ENCODE peak calls at places on chromosome 10, in four cellular contexts. One of them, this sample, is unnamed.
A peak's percentile ranks its signal among the peaks of the same experiment; 100 is the strongest.

GRCh38 chr10:51425431-51425830 is 274.0 kb downstream of the CSTF2T start:
- DNase-seq in H1: no peak
- DNase-seq in K562: no peak
- DNase-seq in HepG2: no peak
- DNase-seq in this sample: no peak

GRCh38 chr10:93462371-93462770 is 19.8 kb downstream of the MYOF start:
- DNase-seq in HepG2: no peak
- DNase-seq in K562: no peak
- DNase-seq in H1: no peak
- DNase-seq in this sample: no peak

GRCh38 chr10:124003070-124003419 is 90.4 kb downstream of the CHST15 start:
- DNase-seq in H1: no peak
- DNase-seq in HepG2: no peak
- DNase-seq in K562: no peak
- DNase-seq in this sample: no peak

GRCh38 chr10:60883187-60883586 is 60.8 kb downstream of the RHOBTB1 start:
- DNase-seq in H1: no peak
- DNase-seq in HepG2: peak; percentile 43
- DNase-seq in K562: peak; percentile 62
- DNase-seq in this sample: no peak

GRCh38 chr10:110825510-110825909 is 46.2 kb upstream of the PDCD4 start:
- DNase-seq in K562: no peak
- DNase-seq in HepG2: no peak
- DNase-seq in H1: no peak
- DNase-seq in this sample: no peak

GRCh38 chr10:17816208-17816607 is 7.1 kb downstream of the MRC1 start:
- DNase-seq in K562: no peak
- DNase-seq in HepG2: no peak
- DNase-seq in H1: no peak
- DNase-seq in this sample: no peak

GRCh38 chr10:34222359-34222758 is 592.7 kb downstream of the PARD3 start:
- DNase-seq in HepG2: no peak
- DNase-seq in K562: no peak
- DNase-seq in H1: no peak
- DNase-seq in this sample: no peak

GRCh38 chr10:27285093-27285492 is 44.5 kb upstream of the ACBD5 start:
- DNase-seq in K562: peak; percentile 19
- DNase-seq in HepG2: peak; percentile 6
- DNase-seq in H1: no peak
- DNase-seq in this sample: no peak

GRCh38 chr10:84375011-84375410 is 46.6 kb downstream of the CCSER2 start:
- DNase-seq in K562: peak; percentile 31
- DNase-seq in HepG2: peak; percentile 51
- DNase-seq in H1: no peak
- DNase-seq in this sample: peak; percentile 34

GRCh38 chr10:71483871-71484270 is 87.2 kb downstream of the CDH23 start:
- DNase-seq in K562: no peak
- DNase-seq in HepG2: no peak
- DNase-seq in H1: no peak
- DNase-seq in this sample: no peak
- TF ChIP-seq KDM1A in K562: no peak
- TF ChIP-seq KDM1A in HepG2: no peak
- TF ChIP-seq KDM1A in H1: no peak
- TF ChIP-seq KDM1A in this sample: no peak

GRCh38 chr10:43100366-43100765 is 23.5 kb downstream of the RET start:
- DNase-seq in K562: no peak
- DNase-seq in HepG2: no peak
- DNase-seq in H1: no peak
- DNase-seq in this sample: no peak

GRCh38 chr10:43094091-43094484 is 17.2 kb downstream of the RET start:
- DNase-seq in K562: no peak
- DNase-seq in H1: no peak
- DNase-seq in HepG2: no peak
- DNase-seq in this sample: no peak

GRCh38 chr10:43105119-43105792 is 28.4 kb downstream of the RET start:
- DNase-seq in HepG2: peak; percentile 36
- DNase-seq in H1: peak; percentile 75
- DNase-seq in K562: peak; percentile 89
- DNase-seq in this sample: no peak

GRCh38 chr10:43102063-43102828 is 25.4 kb downstream of the RET start:
- DNase-seq in H1: no peak
- DNase-seq in HepG2: no peak
- DNase-seq in K562: no peak
- DNase-seq in this sample: no peak

GRCh38 chr10:43099928-43100327 is 23.1 kb downstream of the RET start:
- DNase-seq in H1: no peak
- DNase-seq in K562: no peak
- DNase-seq in HepG2: no peak
- DNase-seq in this sample: no peak
- TF ChIP-seq ZNF274 in H1: no peak
- TF ChIP-seq ZNF274 in K562: no peak
- TF ChIP-seq ZNF274 in HepG2: no peak
- TF ChIP-seq ZNF274 in this sample: no peak

DNA sequence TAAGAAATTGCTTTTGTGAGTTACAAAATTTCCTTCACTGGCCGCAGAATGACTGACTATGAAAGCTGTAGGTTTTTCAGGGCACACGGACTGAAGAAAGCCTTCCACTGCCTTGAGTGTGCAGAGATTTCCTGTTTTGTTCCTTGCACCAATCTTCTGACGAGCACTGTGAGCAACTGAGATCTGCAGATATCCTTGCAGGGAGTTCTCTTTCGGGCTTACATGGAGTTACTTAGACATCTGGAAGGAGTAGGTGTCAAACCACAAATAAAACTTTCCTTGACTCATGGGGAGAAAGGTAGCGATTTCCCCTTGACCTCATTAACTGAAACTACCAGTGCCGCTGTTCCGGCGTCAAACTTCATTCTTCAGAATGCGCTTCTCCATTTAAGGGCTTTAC is 1175.2 kb downstream of the GATA3 start:
- DNase-seq in HepG2: no peak
- DNase-seq in H1: no peak
- DNase-seq in K562: no peak
- DNase-seq in this sample: no peak
- TF ChIP-seq KDM1A in HepG2: no peak
- TF ChIP-seq KDM1A in H1: no peak
- TF ChIP-seq KDM1A in K562: no peak
- TF ChIP-seq KDM1A in this sample: no peak

DNA sequence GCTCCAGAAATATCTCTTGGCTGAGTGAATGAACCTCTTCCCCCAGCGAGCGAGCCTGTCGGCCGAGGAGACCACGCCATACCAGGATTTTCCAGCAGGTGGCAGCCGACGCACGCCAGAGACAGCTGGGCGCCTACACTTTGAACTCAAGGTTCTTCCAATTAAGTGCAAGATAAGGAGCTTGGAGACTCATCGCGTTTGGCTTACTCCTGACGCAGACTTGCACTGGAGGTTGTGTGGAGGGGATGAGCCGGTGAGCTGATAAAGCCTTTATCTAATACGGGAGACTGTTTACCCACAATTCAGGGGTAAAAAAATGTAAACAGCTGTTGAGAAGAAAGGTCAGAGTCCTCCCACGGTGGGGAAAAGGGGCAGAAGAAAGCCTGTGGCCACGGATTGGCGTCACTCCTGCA is 45.9 kb upstream of the EMX2 start:
- DNase-seq in K562: peak; percentile 67
- DNase-seq in H1: peak; percentile 63
- DNase-seq in HepG2: peak; percentile 60
- DNase-seq in this sample: no peak
- TF ChIP-seq ZNF274 in K562: no peak
- TF ChIP-seq ZNF274 in H1: no peak
- TF ChIP-seq ZNF274 in HepG2: no peak
- TF ChIP-seq ZNF274 in this sample: no peak

GRCh38 chr10:119737827-119738226 is 12.0 kb downstream of the INPP5F start:
- DNase-seq in HepG2: no peak
- DNase-seq in H1: no peak
- DNase-seq in K562: peak; percentile 34
- DNase-seq in this sample: no peak
- TF ChIP-seq KDM1A in HepG2: no peak
- TF ChIP-seq KDM1A in H1: no peak
- TF ChIP-seq KDM1A in K562: no peak
- TF ChIP-seq KDM1A in this sample: no peak

GRCh38 chr10:5041471-5042023 is 37.9 kb upstream of the AKR1C2 start:
- DNase-seq in HepG2: peak; percentile 74
- DNase-seq in K562: no peak
- DNase-seq in H1: no peak
- DNase-seq in this sample: no peak
- TF ChIP-seq ZNF274 in HepG2: no peak
- TF ChIP-seq ZNF274 in K562: no peak
- TF ChIP-seq ZNF274 in H1: no peak
- TF ChIP-seq ZNF274 in this sample: no peak

DNA sequence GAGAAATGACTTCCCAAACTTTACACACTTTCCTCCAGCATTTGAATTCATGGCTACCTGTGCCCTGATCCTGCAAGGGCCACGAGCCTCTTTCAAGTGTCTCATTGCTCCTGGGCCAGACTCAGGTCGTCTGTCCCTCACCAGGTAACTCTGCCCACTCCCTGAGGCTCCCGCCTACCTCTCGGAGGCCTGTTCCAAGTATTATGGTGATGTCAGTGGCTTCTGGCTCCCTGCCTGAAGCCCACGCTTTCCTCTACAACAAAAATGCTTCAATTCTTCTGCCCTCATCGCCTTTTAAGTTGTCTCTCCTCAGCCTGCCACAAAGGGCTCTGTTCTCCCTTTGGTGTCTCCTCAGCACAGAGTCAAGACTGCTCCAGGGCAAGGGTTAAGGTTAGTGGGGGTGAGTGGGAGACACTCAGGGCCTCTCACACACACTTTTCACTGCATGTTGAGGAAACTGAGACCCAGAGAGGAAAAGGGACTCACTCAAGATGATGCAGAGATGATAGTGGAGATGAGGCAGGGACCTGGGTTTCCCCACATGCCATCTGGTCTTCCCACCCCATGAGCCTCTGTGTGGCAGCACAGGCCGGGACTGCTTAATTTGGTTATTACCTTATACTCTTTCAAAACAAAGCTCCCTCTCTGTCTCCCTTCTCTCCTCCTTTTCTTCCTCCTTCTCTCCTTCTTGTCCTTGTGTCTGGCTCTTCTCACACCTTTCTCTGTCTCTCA is 28.3 kb upstream of the EGR2 start:
- DNase-seq in K562: no peak
- DNase-seq in HepG2: no peak
- DNase-seq in H1: no peak
- DNase-seq in this sample: no peak
- TF ChIP-seq KDM1A in K562: no peak
- TF ChIP-seq KDM1A in HepG2: no peak
- TF ChIP-seq KDM1A in H1: no peak
- TF ChIP-seq KDM1A in this sample: no peak

GRCh38 chr10:116849271-116850057 is at the start of gene ENO4:
- DNase-seq in HepG2: peak; percentile 58
- DNase-seq in K562: no peak
- DNase-seq in H1: peak; percentile 75
- DNase-seq in this sample: peak; percentile 39

GRCh38 chr10:116848912-116849270 is 408 bp upstream of the ENO4 start:
- DNase-seq in H1: no peak
- DNase-seq in HepG2: no peak
- DNase-seq in K562: no peak
- DNase-seq in this sample: no peak

GRCh38 chr10:116850058-116850611 is 836 bp downstream of the ENO4 start:
- DNase-seq in K562: no peak
- DNase-seq in H1: no peak
- DNase-seq in HepG2: no peak
- DNase-seq in this sample: no peak

GRCh38 chr10:116845823-116846222 is 3.5 kb upstream of the ENO4 start:
- DNase-seq in HepG2: no peak
- DNase-seq in H1: no peak
- DNase-seq in K562: no peak
- DNase-seq in this sample: no peak

GRCh38 chr10:116848032-116848911 is 1.0 kb upstream of the ENO4 start:
- DNase-seq in K562: no peak
- DNase-seq in H1: no peak
- DNase-seq in HepG2: no peak
- DNase-seq in this sample: peak; percentile 62
- TF ChIP-seq ZNF274 in K562: no peak
- TF ChIP-seq ZNF274 in H1: no peak
- TF ChIP-seq ZNF274 in HepG2: no peak
- TF ChIP-seq ZNF274 in this sample: no peak

DNA sequence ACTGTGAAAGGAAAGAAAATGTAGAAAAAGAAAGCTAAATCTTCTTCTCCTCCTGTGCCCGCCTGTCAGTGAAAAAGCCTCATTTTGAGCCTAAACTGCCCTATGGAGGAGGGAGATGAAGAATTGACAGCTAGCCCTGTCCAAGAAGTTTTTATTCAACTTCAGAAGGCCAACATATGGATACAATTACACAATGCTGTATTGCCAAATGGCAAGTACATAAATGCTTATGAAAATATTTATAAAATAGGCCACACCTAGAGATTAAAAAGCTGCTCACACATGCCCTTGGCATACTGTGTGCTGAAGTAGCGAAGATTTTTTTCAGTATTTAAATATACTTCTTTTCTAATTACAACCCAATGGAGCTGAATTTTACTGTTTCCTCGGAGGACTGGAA is 65.1 kb upstream of the NEBL start:
- DNase-seq in K562: no peak
- DNase-seq in HepG2: no peak
- DNase-seq in H1: no peak
- DNase-seq in this sample: no peak
- TF ChIP-seq KDM1A in K562: no peak
- TF ChIP-seq KDM1A in HepG2: no peak
- TF ChIP-seq KDM1A in H1: no peak
- TF ChIP-seq KDM1A in this sample: no peak

DNA sequence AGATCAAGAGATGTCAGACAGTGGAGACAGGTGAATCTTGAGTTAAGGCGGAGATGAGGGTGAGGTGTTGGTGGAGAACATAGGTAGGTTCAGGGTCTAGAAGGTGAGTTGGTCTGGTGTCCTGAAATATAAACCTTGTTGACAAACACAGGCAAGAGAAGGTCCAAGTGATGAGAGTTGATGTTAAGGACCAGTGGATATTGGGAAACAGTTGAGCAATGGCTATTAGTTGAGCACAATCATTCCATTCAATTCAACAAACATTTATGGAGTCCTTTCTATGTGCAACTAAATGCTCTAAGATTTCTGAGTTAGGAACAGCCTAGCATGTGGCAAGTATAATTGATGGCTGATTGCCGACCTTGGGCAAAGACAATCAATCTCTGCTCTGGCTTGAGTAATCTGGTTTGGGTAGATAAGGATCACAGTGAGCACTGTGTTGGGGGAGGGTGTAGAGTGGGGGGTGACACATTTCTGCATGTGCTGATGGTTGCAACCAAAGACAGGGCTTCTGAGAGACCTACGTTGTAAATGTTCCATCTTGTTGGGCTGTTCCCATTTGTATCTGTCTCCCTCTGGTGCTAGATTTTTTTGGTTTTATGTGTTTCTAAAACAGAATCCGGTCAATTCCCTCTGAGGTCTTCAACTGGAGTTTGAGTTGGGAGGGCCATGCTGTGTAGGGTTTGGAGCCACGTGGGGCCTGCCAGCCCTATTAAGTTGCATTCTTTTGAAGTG is 201.1 kb downstream of the BAMBI start:
- DNase-seq in H1: no peak
- DNase-seq in HepG2: no peak
- DNase-seq in K562: peak; percentile 37
- DNase-seq in this sample: no peak
- TF ChIP-seq ZNF274 in H1: no peak
- TF ChIP-seq ZNF274 in HepG2: no peak
- TF ChIP-seq ZNF274 in K562: no peak
- TF ChIP-seq ZNF274 in this sample: no peak

This sample was measured in GM12878.